ENCODE peak calls at places on chromosomes 13 and 19, in eight cellular contexts. K is AG04450, X is GM23338, W is colonic mucosa, M is IMR-90, Q is tibial nerve, S is cardiac muscle cell, J is body of pancreas. R is an unnamed sample.

GRCh38 chr13:83184819-83185218 is 697.5 kb downstream of the SLITRK1 start:
- DNase-seq in W (no peak), M (peak; percentile 79), J (no peak), Q (no peak), X (no peak), K (peak; percentile 21), S (no peak), R (peak; percentile 31)

GRCh38 chr19:53094749-53095575 is 8.3 kb downstream of the ZNF160 start:
- DNase-seq in J (no peak), S (peak; percentile 13), W (no peak), M (no peak), K (no peak), X (peak; percentile 93), Q (no peak), R (no peak)

GRCh38 chr13:21557995-21558394 is 46.0 kb downstream of the MICU2 start:
- DNase-seq in W (no peak), X (peak; percentile 75), Q (no peak), M (no peak), S (peak; percentile 59), J (no peak), K (no peak), R (no peak)

GRCh38 chr13:24183741-24184182 is 23.2 kb downstream of the SPATA13 start:
- DNase-seq in W (peak; percentile 58), M (no peak), S (no peak), J (peak; percentile 81), Q (no peak), K (no peak), X (no peak), R (no peak)

GRCh38 chr19:22446605-22447004 is 24.5 kb upstream of the ZNF98 start:
- DNase-seq in S (no peak), K (no peak), Q (no peak), J (no peak), W (no peak), M (no peak), X (no peak), R (no peak)

GRCh38 chr13:94858856-94859811 is 146.8 kb upstream of the SOX21 start:
- DNase-seq in W (peak; percentile 31), K (no peak), M (peak; percentile 5), J (peak; percentile 12), Q (peak; percentile 33), S (no peak), X (peak; percentile 13), R (no peak)

GRCh38 chr19:45526143-45526542 is 18.9 kb downstream of the VASP start:
- DNase-seq in X (peak; percentile 97), W (peak; percentile 73), Q (no peak), S (peak; percentile 86), J (peak; percentile 62), K (no peak), M (peak; percentile 55), R (no peak)

GRCh38 chr19:1282588-1283206 is 3.0 kb upstream of the EFNA2 start:
- DNase-seq in X (no peak), W (peak; percentile 48), S (no peak), Q (no peak), K (no peak), M (no peak), J (no peak), R (no peak)

GRCh38 chr19:3969435-3970312 is 1.2 kb downstream of the DAPK3 start:
- DNase-seq in K (peak; percentile 62), W (no peak), Q (no peak), J (no peak), M (peak; percentile 82), S (peak; percentile 63), X (peak; percentile 62), R (no peak)

GRCh38 chr19:56015756-56016155 is 29.2 kb downstream of the NLRP5 start:
- DNase-seq in M (no peak), W (no peak), X (peak; percentile 1), S (peak; percentile 0), J (no peak), Q (no peak), K (no peak), R (no peak)

GRCh38 chr19:53177986-53178385 is 15.2 kb downstream of the ZNF665 start:
- DNase-seq in M (no peak), X (peak; percentile 22), S (no peak), K (no peak), J (no peak), W (no peak), Q (no peak), R (no peak)

GRCh38 chr13:111271186-111271698 is 49.2 kb upstream of the TEX29 start:
- DNase-seq in X (no peak), M (no peak), S (no peak), J (no peak), K (no peak), W (no peak), Q (no peak), R (no peak)

GRCh38 chr13:111269508-111269907 is 50.9 kb upstream of the TEX29 start:
- DNase-seq in K (no peak), Q (no peak), X (peak; percentile 28), M (no peak), J (no peak), W (no peak), S (no peak), R (no peak)

GRCh38 chr13:111270765-111271164 is 49.7 kb upstream of the TEX29 start:
- DNase-seq in M (peak; percentile 55), K (no peak), X (no peak), W (no peak), S (no peak), Q (no peak), J (no peak), R (no peak)

GRCh38 chr13:111272117-111272516 is 48.3 kb upstream of the TEX29 start:
- DNase-seq in W (no peak), X (no peak), S (no peak), M (no peak), Q (no peak), J (no peak), K (no peak), R (no peak)

DNA sequence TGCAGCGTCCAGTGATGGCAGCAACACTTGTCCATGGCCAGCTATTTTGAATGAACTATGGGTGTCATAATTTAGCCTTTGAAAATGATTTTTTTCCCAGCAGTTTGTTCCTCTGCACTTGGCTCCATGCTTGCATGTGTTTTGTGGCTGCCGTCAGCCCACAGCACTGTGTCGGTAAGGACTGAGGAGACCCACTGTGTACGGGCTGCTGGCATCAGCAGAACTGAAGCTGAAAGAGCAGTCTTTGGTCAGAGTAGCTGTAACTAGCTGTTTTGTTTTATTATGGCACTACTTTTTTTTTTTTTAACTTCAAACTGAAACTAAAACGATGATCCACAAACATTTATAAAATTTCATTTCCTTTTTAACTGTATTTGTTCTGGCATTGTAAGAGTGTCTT is 50.3 kb upstream of the TEX29 start:
- DNase-seq in X (no peak), Q (no peak), J (no peak), K (no peak), W (no peak), M (no peak), S (no peak), R (no peak)
- H3K4me3 ChIP-seq in X (no peak overlapping the region), Q (no peak overlapping the region), J (no peak overlapping the region), K (no peak overlapping the region), W (no peak overlapping the region), M (no peak overlapping the region), S (no peak overlapping the region), R (no peak overlapping the region)

GRCh38 chr19:18401580-18402112 is 4.2 kb upstream of the LRRC25 start:
- DNase-seq in Q (no peak), X (peak; percentile 81), J (no peak), K (no peak), M (peak; percentile 69), S (no peak), W (peak; percentile 89), R (no peak)
- TF ChIP-seq CTCF in Q (peak; percentile 44), X (peak; percentile 43), J (no peak), K (peak; percentile 62), M (peak; percentile 45), S (peak; percentile 50), W (peak; percentile 37), R (peak; percentile 73)

GRCh38 chr13:112343591-112343990 is 32.6 kb upstream of the SPACA7 start:
- DNase-seq in Q (no peak), S (no peak), K (no peak), M (no peak), W (no peak), J (no peak), X (no peak), R (no peak)

GRCh38 chr13:112341976-112342735 is 34.0 kb upstream of the SPACA7 start:
- DNase-seq in Q (no peak), K (no peak), W (no peak), X (no peak), M (no peak), S (no peak), J (no peak), R (no peak)

GRCh38 chr13:112341446-112341845 is 34.7 kb upstream of the SPACA7 start:
- DNase-seq in S (no peak), J (no peak), M (no peak), W (no peak), K (no peak), Q (no peak), X (no peak), R (no peak)

GRCh38 chr13:112345826-112346172 is 30.4 kb upstream of the SPACA7 start:
- DNase-seq in Q (no peak), W (no peak), K (no peak), X (no peak), M (no peak), J (no peak), S (no peak), R (no peak)

GRCh38 chr13:112342841-112343361 is 33.3 kb upstream of the SPACA7 start:
- DNase-seq in Q (no peak), J (no peak), X (no peak), S (no peak), K (no peak), M (no peak), W (no peak), R (no peak)
- H3K27me3 ChIP-seq in Q (no peaks in the 10 kb centered on the region), J (peaks cover 6% of the 10 kb centered on the region), X (no peaks in the 10 kb centered on the region), S (peaks cover 57% of the 10 kb centered on the region), K (no peaks in the 10 kb centered on the region), M (no peaks in the 10 kb centered on the region), W (peaks cover 7% of the 10 kb centered on the region), R (no peaks in the 10 kb centered on the region)

GRCh38 chr19:51535535-51535934 is 4.1 kb upstream of the SIGLEC6 start:
- DNase-seq in X (no peak), M (no peak), K (no peak), W (no peak), J (no peak), S (no peak), Q (no peak), R (no peak)

GRCh38 chr19:51525731-51526130 is 5.7 kb downstream of the SIGLEC6 start:
- DNase-seq in S (no peak), J (no peak), K (no peak), M (no peak), W (no peak), X (no peak), Q (no peak), R (no peak)

GRCh38 chr19:51531349-51532315 is at the start of gene SIGLEC6:
- DNase-seq in J (no peak), M (no peak), W (peak; percentile 30), Q (peak; percentile 17), K (no peak), S (no peak), X (peak; percentile 65), R (no peak)

GRCh38 chr19:51529301-51529700 is 2.2 kb downstream of the SIGLEC6 start:
- DNase-seq in X (no peak), M (no peak), Q (no peak), K (no peak), W (no peak), J (no peak), S (no peak), R (no peak)

DNA sequence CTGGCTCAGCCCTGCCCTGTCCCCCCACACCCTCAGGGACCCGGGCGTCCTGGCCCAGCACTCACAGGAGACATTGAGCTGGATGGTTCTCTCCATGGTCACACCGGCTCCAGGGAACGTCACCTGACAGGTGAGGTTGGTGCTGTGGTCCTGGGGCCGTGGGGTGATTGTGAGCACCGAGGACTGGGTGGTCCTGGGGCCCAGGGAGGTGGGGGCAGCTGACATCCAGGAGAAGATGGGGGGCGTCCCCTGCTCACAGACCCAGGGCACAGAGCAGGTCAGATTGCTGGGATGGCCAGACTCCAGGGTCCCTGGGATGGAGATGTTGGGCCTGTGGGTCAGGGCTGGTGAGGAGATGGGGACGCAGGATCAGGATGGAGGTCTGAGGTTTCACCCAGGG is 854 bp downstream of the SIGLEC6 start:
- DNase-seq in M (no peak), X (no peak), K (no peak), Q (no peak), S (no peak), W (no peak), J (no peak), R (no peak)
- H3K4me3 ChIP-seq in M (no peak overlapping the region), X (no peak overlapping the region), K (no peak overlapping the region), Q (no peak overlapping the region), S (no peak overlapping the region), W (no peak overlapping the region), J (no peak overlapping the region), R (no peak overlapping the region)